ENCODE peak calls at places on chromosomes 16 and 17, in five cellular contexts. R, H, U, J and D are unnamed samples.

GRCh38 chr17:34613064-34614019 is 34.0 kb downstream of the TMEM132E start:
- DNase-seq in R (no peak), H (no peak), U (peak), J (peak), D (peak)

GRCh38 chr16:67148221-67148620 is 2.6 kb downstream of the B3GNT9 start:
- DNase-seq in R (no peak), H (no peak), U (no peak), J (no peak), D (no peak)

GRCh38 chr17:6498798-6499540 is 54.7 kb downstream of the PIMREG start:
- DNase-seq in R (no peak), H (no peak), U (no peak), J (no peak), D (no peak)

GRCh38 chr16:19753815-19754643 is 36.0 kb downstream of the IQCK start:
- DNase-seq in R (no peak), H (peak), U (peak), J (no peak), D (peak)

GRCh38 chr17:55420067-55420775 is 1.4 kb downstream of the MMD start:
- DNase-seq in R (no peak), H (no peak), U (no peak), J (no peak), D (no peak)

GRCh38 chr17:37551788-37552187 is 57.4 kb downstream of the SYNRG start:
- DNase-seq in R (no peak), H (no peak), U (peak), J (no peak), D (no peak)

GRCh38 chr16:48271728-48272127 is 24.4 kb upstream of the ABCC11 start:
- DNase-seq in R (no peak), H (peak), U (no peak), J (no peak), D (no peak)

GRCh38 chr16:64174327-64174726 is 947.5 kb downstream of the CDH11 start:
- DNase-seq in R (no peak), H (no peak), U (no peak), J (no peak), D (no peak)

GRCh38 chr17:75684924-75685323 is 17.8 kb downstream of the SAP30BP start:
- DNase-seq in R (no peak), H (no peak), U (peak), J (no peak), D (no peak)

GRCh38 chr16:35598696-35599332 is 2139.4 kb downstream of the TP53TG3F start:
- DNase-seq in R (peak), H (no peak), U (no peak), J (no peak), D (no peak)

GRCh38 chr17:60138769-60139437 is 10.9 kb upstream of the CA4 start:
- DNase-seq in R (no peak), H (no peak), U (no peak), J (no peak), D (no peak)

GRCh38 chr17:78130080-78130438 is 512 bp upstream of the TMC8 start:
- DNase-seq in R (no peak), H (no peak), U (no peak), J (no peak), D (no peak)

GRCh38 chr17:44113382-44113781 is 10.1 kb downstream of the HDAC5 start:
- DNase-seq in R (no peak), H (no peak), U (no peak), J (no peak), D (no peak)

GRCh38 chr16:21646721-21647561 is 5.5 kb downstream of the IGSF6 start:
- DNase-seq in R (no peak), H (no peak), U (no peak), J (no peak), D (no peak)

GRCh38 chr17:76013377-76013932 is 12.8 kb downstream of the CDK3 start:
- DNase-seq in R (no peak), H (no peak), U (no peak), J (no peak), D (no peak)

GRCh38 chr16:85563515-85564276 is 49.4 kb upstream of the GSE1 start:
- DNase-seq in R (no peak), H (peak), U (no peak), J (no peak), D (no peak)

GRCh38 chr17:30831257-30831656 is 509 bp upstream of the ATAD5 start:
- DNase-seq in R (no peak), H (peak), U (no peak), J (peak), D (peak)

GRCh38 chr17:42720996-42721583 is 23.8 kb downstream of the EZH1 start:
- DNase-seq in R (peak), H (peak), U (peak), J (peak), D (peak)